ENCODE peak calls at places on chromosomes 5 and 9, in four cellular contexts. One of them, this sample, is unnamed.

GRCh38 chr9:33198163-33198562 is 31.0 kb upstream of the B4GALT1 start:
- DNase-seq in choroid plexus epithelial cell: no peak
- DNase-seq in GM20000: no peak
- DNase-seq in DND-41: no peak
- DNase-seq in this sample: no peak

GRCh38 chr9:119795395-119795794 is 426.2 kb upstream of the BRINP1 start:
- DNase-seq in GM20000: no peak
- DNase-seq in DND-41: no peak
- DNase-seq in choroid plexus epithelial cell: no peak
- DNase-seq in this sample: no peak

GRCh38 chr5:24788829-24789509 is 144.2 kb upstream of the CDH10 start:
- DNase-seq in DND-41: no peak
- DNase-seq in GM20000: no peak
- DNase-seq in choroid plexus epithelial cell: peak
- DNase-seq in this sample: no peak

GRCh38 chr5:119583684-119584083 is 45.7 kb upstream of the FAM170A start:
- DNase-seq in DND-41: no peak
- DNase-seq in choroid plexus epithelial cell: no peak
- DNase-seq in GM20000: peak
- DNase-seq in this sample: no peak

GRCh38 chr5:143585970-143586369 is 182.5 kb upstream of the NR3C1 start:
- DNase-seq in DND-41: no peak
- DNase-seq in choroid plexus epithelial cell: no peak
- DNase-seq in GM20000: no peak
- DNase-seq in this sample: no peak

GRCh38 chr5:138975098-138975847 is 100.1 kb upstream of the LRRTM2 start:
- DNase-seq in choroid plexus epithelial cell: peak
- DNase-seq in GM20000: no peak
- DNase-seq in DND-41: no peak
- DNase-seq in this sample: no peak

GRCh38 chr9:14811844-14812243 is 89.3 kb upstream of the CER1 start:
- DNase-seq in GM20000: no peak
- DNase-seq in DND-41: no peak
- DNase-seq in choroid plexus epithelial cell: no peak
- DNase-seq in this sample: no peak

GRCh38 chr5:586751-587285 is 25.3 kb upstream of the CEP72 start:
- DNase-seq in DND-41: no peak
- DNase-seq in choroid plexus epithelial cell: no peak
- DNase-seq in GM20000: no peak
- DNase-seq in this sample: no peak

GRCh38 chr5:41509399-41510175 is 814 bp downstream of the PLCXD3 start:
- DNase-seq in DND-41: no peak
- DNase-seq in GM20000: no peak
- DNase-seq in choroid plexus epithelial cell: no peak
- DNase-seq in this sample: no peak

GRCh38 chr5:178895615-178896571 is at the start of gene ZFP2:
- DNase-seq in choroid plexus epithelial cell: peak
- DNase-seq in DND-41: peak
- DNase-seq in GM20000: peak
- DNase-seq in this sample: peak

GRCh38 chr5:79849486-79850315 is 141.4 kb downstream of the MTX3 start:
- DNase-seq in choroid plexus epithelial cell: no peak
- DNase-seq in DND-41: no peak
- DNase-seq in GM20000: no peak
- DNase-seq in this sample: no peak

GRCh38 chr5:54807421-54807820 is 178.0 kb downstream of the ESM1 start:
- DNase-seq in DND-41: no peak
- DNase-seq in GM20000: no peak
- DNase-seq in choroid plexus epithelial cell: peak
- DNase-seq in this sample: no peak

GRCh38 chr5:52727568-52727967 is 60.1 kb upstream of the ITGA1 start:
- DNase-seq in GM20000: no peak
- DNase-seq in choroid plexus epithelial cell: peak
- DNase-seq in DND-41: peak
- DNase-seq in this sample: no peak

GRCh38 chr5:167801999-167802398 is 489.4 kb upstream of the WWC1 start:
- DNase-seq in DND-41: no peak
- DNase-seq in GM20000: no peak
- DNase-seq in choroid plexus epithelial cell: no peak
- DNase-seq in this sample: no peak

GRCh38 chr5:24232929-24233328 is 411.8 kb downstream of the CDH10 start:
- DNase-seq in choroid plexus epithelial cell: no peak
- DNase-seq in DND-41: no peak
- DNase-seq in GM20000: no peak
- DNase-seq in this sample: no peak

GRCh38 chr5:160092960-160093701 is 26.1 kb downstream of the PWWP2A start:
- DNase-seq in DND-41: no peak
- DNase-seq in choroid plexus epithelial cell: no peak
- DNase-seq in GM20000: peak
- DNase-seq in this sample: no peak

GRCh38 chr5:162801235-162801634 is 636.2 kb upstream of the CCNG1 start:
- DNase-seq in GM20000: no peak
- DNase-seq in DND-41: no peak
- DNase-seq in choroid plexus epithelial cell: no peak
- DNase-seq in this sample: no peak

GRCh38 chr5:7873216-7873615 is 4.3 kb downstream of the MTRR start:
- DNase-seq in choroid plexus epithelial cell: no peak
- DNase-seq in GM20000: no peak
- DNase-seq in DND-41: no peak
- DNase-seq in this sample: peak

GRCh38 chr5:123809594-123810172 is 297.7 kb downstream of the CSNK1G3 start:
- DNase-seq in choroid plexus epithelial cell: no peak
- DNase-seq in GM20000: no peak
- DNase-seq in DND-41: no peak
- DNase-seq in this sample: no peak

GRCh38 chr9:32581512-32582143 is 8.7 kb upstream of the NDUFB6 start:
- DNase-seq in GM20000: peak
- DNase-seq in choroid plexus epithelial cell: peak
- DNase-seq in DND-41: peak
- DNase-seq in this sample: peak

GRCh38 chr5:52774005-52774410 is 13.7 kb upstream of the ITGA1 start:
- DNase-seq in GM20000: no peak
- DNase-seq in choroid plexus epithelial cell: no peak
- DNase-seq in DND-41: no peak
- DNase-seq in this sample: no peak

GRCh38 chr5:50856720-50857119 is 190.3 kb downstream of the PARP8 start:
- DNase-seq in choroid plexus epithelial cell: no peak
- DNase-seq in DND-41: no peak
- DNase-seq in GM20000: peak
- DNase-seq in this sample: no peak

GRCh38 chr9:34252016-34252415 is 73.2 kb downstream of the UBAP1 start:
- DNase-seq in DND-41: no peak
- DNase-seq in GM20000: no peak
- DNase-seq in choroid plexus epithelial cell: no peak
- DNase-seq in this sample: no peak

GRCh38 chr5:176781638-176782570 is 28.5 kb upstream of the UNC5A start:
- DNase-seq in GM20000: no peak
- DNase-seq in choroid plexus epithelial cell: peak
- DNase-seq in DND-41: no peak
- DNase-seq in this sample: no peak

GRCh38 chr9:116174347-116174746 is 20.8 kb downstream of the PAPPA start:
- DNase-seq in DND-41: no peak
- DNase-seq in choroid plexus epithelial cell: peak
- DNase-seq in GM20000: no peak
- DNase-seq in this sample: no peak

GRCh38 chr9:73167614-73168013 is 15.9 kb downstream of the ANXA1 start:
- DNase-seq in GM20000: no peak
- DNase-seq in choroid plexus epithelial cell: no peak
- DNase-seq in DND-41: no peak
- DNase-seq in this sample: no peak

GRCh38 chr9:132239999-132240859 is 78.4 kb downstream of the NTNG2 start:
- DNase-seq in DND-41: peak
- DNase-seq in choroid plexus epithelial cell: no peak
- DNase-seq in GM20000: no peak
- DNase-seq in this sample: peak

GRCh38 chr5:68457298-68457697 is 241.7 kb downstream of the PIK3R1 start:
- DNase-seq in choroid plexus epithelial cell: no peak
- DNase-seq in DND-41: no peak
- DNase-seq in GM20000: no peak
- DNase-seq in this sample: no peak

GRCh38 chr5:156934450-156935211 is 28.4 kb downstream of the TIMD4 start:
- DNase-seq in DND-41: peak
- DNase-seq in GM20000: peak
- DNase-seq in choroid plexus epithelial cell: no peak
- DNase-seq in this sample: peak

GRCh38 chr9:123637596-123637939 is 281.6 kb downstream of the CRB2 start:
- DNase-seq in GM20000: no peak
- DNase-seq in DND-41: peak
- DNase-seq in choroid plexus epithelial cell: peak
- DNase-seq in this sample: no peak

GRCh38 chr5:100576217-100576751 is 41.1 kb downstream of the FAM174A start:
- DNase-seq in DND-41: no peak
- DNase-seq in GM20000: no peak
- DNase-seq in choroid plexus epithelial cell: no peak
- DNase-seq in this sample: no peak

GRCh38 chr9:72280913-72281500 is 84.0 kb downstream of the ZFAND5 start:
- DNase-seq in DND-41: peak
- DNase-seq in GM20000: peak
- DNase-seq in choroid plexus epithelial cell: peak
- DNase-seq in this sample: peak

GRCh38 chr9:93582550-93582949 is 6.2 kb downstream of the PHF2 start:
- DNase-seq in GM20000: no peak
- DNase-seq in choroid plexus epithelial cell: no peak
- DNase-seq in DND-41: no peak
- DNase-seq in this sample: no peak

GRCh38 chr9:24879591-24879990 is 333.9 kb upstream of the IZUMO3 start:
- DNase-seq in DND-41: no peak
- DNase-seq in choroid plexus epithelial cell: no peak
- DNase-seq in GM20000: no peak
- DNase-seq in this sample: no peak

GRCh38 chr5:31811210-31811609 is 172.3 kb downstream of the PDZD2 start:
- DNase-seq in GM20000: no peak
- DNase-seq in DND-41: no peak
- DNase-seq in choroid plexus epithelial cell: peak
- DNase-seq in this sample: no peak

GRCh38 chr5:50966986-50967385 is 300.5 kb downstream of the PARP8 start:
- DNase-seq in DND-41: no peak
- DNase-seq in choroid plexus epithelial cell: no peak
- DNase-seq in GM20000: no peak
- DNase-seq in this sample: no peak

GRCh38 chr9:113546566-113546965 is 83.0 kb downstream of the RGS3 start:
- DNase-seq in GM20000: no peak
- DNase-seq in DND-41: no peak
- DNase-seq in choroid plexus epithelial cell: peak
- DNase-seq in this sample: no peak

GRCh38 chr5:89916131-89916530 is 493.4 kb downstream of the CETN3 start:
- DNase-seq in GM20000: no peak
- DNase-seq in choroid plexus epithelial cell: no peak
- DNase-seq in DND-41: no peak
- DNase-seq in this sample: no peak

GRCh38 chr5:112938286-112938685 is 16.3 kb upstream of the REEP5 start:
- DNase-seq in GM20000: no peak
- DNase-seq in choroid plexus epithelial cell: no peak
- DNase-seq in DND-41: no peak
- DNase-seq in this sample: no peak

DNA sequence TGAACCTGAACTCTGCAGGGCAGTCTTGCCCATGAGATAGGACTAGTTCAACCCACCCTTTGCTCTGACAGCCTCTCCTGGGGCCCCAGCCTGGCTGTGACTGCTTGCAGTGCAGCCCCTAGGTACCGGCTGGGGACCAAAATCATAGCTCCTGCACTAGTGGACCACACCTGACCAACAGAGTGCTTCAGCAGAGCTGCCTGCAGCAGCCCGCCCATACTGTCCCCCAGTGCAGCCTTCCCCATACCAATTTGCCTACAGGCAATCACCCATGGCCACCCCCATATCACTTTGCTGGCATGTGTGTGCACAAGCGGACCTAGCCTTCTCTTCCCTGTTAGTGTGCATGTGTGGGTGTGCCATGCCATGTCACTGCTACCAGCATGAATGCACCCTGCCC is 347.6 kb upstream of the MPDZ start:
- DNase-seq in choroid plexus epithelial cell: no peak
- DNase-seq in DND-41: no peak
- DNase-seq in GM20000: no peak
- DNase-seq in this sample: no peak
- TF ChIP-seq CTCF in choroid plexus epithelial cell: no peak
- TF ChIP-seq CTCF in DND-41: no peak
- TF ChIP-seq CTCF in GM20000: no peak
- TF ChIP-seq CTCF in this sample: no peak

GRCh38 chr9:2336055-2336454 is 285.5 kb upstream of the VLDLR start:
- DNase-seq in GM20000: no peak
- DNase-seq in choroid plexus epithelial cell: peak
- DNase-seq in DND-41: no peak
- DNase-seq in this sample: peak
- TF ChIP-seq CTCF in GM20000: peak
- TF ChIP-seq CTCF in choroid plexus epithelial cell: peak
- TF ChIP-seq CTCF in DND-41: peak
- TF ChIP-seq CTCF in this sample: no peak

DNA sequence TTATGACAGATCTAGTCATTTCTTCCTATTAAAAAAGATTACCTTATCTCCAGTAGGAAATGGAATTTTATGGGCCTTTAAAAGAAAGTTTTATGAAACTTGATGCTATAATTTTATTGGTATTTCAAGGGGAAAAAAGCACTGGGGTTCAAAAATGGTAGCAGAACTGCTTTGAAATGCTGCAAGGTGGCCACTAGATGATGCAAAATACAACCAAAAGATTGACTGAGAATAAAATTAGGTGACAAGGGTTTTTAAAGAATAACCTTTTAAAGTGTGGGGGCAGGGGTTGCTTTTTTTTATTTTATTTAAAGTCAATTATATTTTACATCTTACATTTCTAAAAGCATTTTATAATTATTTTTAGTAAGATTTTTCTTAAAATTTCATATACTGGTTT is 61.7 kb downstream of the KLF9 start:
- DNase-seq in choroid plexus epithelial cell: peak
- DNase-seq in GM20000: no peak
- DNase-seq in DND-41: no peak
- DNase-seq in this sample: no peak
- TF ChIP-seq CTCF in choroid plexus epithelial cell: peak
- TF ChIP-seq CTCF in GM20000: peak
- TF ChIP-seq CTCF in DND-41: peak
- TF ChIP-seq CTCF in this sample: peak

DNA sequence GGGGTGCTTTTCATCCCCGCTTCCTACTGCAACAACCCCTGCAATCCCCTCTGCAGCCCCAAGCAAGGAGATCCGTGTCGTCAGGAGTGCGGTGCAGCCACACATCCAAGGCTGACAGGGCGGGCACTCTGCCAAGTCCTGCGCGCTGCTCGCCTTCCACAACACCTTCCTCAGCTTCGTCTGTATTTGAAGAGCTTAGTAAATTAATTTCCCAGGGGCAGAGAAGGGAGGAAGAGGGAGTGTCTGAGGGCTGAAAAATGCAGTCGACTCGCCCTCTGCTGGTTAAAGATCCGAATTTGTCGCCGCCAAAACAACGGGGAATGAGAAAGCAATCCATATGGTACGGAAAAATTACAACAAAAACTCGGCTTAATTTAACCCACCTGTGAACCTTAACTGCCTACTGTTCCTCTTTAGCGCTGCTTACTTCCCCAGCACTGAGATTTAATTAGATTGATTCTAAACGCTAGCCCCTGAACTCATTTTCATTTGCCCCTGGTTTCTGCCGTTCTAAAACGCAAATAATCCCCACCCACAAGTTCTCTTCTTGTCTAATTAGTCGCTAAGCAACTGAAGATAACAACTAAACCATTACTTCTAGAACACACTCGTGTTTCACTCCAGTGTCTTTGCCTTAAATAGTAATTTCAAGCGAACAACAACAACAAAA is 10.9 kb upstream of the PCDHB1 start:
- DNase-seq in GM20000: no peak
- DNase-seq in DND-41: no peak
- DNase-seq in choroid plexus epithelial cell: peak
- DNase-seq in this sample: no peak
- TF ChIP-seq CTCF in GM20000: no peak
- TF ChIP-seq CTCF in DND-41: peak
- TF ChIP-seq CTCF in choroid plexus epithelial cell: no peak
- TF ChIP-seq CTCF in this sample: peak

This sample was measured in activated CD8-positive, alpha-beta T cell treated with anti-CD3 and anti-CD28 coated beads for 36 hours.